ENCODE peak calls at places on chromosomes 4 and X, in ten cellular contexts. One of them, this sample, is unnamed.

GRCh38 chr4:15042529-15043167 is 40.4 kb downstream of the CPEB2 start:
- DNase-seq in IMR-90: no peak
- DNase-seq in stimulated activated CD4-positive, alpha-beta T cell treated with anti-CD3 and anti-CD28 coated beads, Interleukin-2, amount 100 ng/mL, for 48 hours: no peak
- DNase-seq in CD8-positive, alpha-beta memory T cell: no peak
- DNase-seq in adrenal gland: no peak
- DNase-seq in activated CD4-positive, alpha-beta T cell treated with anti-CD3 and anti-CD28 coated beads for 4 hours: no peak
- DNase-seq in GM04504: no peak
- DNase-seq in activated naive CD4-positive, alpha-beta T cell: no peak
- DNase-seq in effector CD4-positive, alpha-beta T cell: no peak
- DNase-seq in aorta: no peak
- DNase-seq in this sample: no peak

GRCh38 chr4:183876268-183876934 is 28.7 kb upstream of the STOX2 start:
- DNase-seq in aorta: peak; percentile 94
- DNase-seq in GM04504: no peak
- DNase-seq in effector CD4-positive, alpha-beta T cell: no peak
- DNase-seq in adrenal gland: peak; percentile 90
- DNase-seq in IMR-90: peak; percentile 85
- DNase-seq in activated CD4-positive, alpha-beta T cell treated with anti-CD3 and anti-CD28 coated beads for 4 hours: no peak
- DNase-seq in stimulated activated CD4-positive, alpha-beta T cell treated with anti-CD3 and anti-CD28 coated beads, Interleukin-2, amount 100 ng/mL, for 48 hours: no peak
- DNase-seq in activated naive CD4-positive, alpha-beta T cell: no peak
- DNase-seq in CD8-positive, alpha-beta memory T cell: no peak
- DNase-seq in this sample: no peak

GRCh38 chr4:72505314-72505744 is 63.7 kb downstream of the ADAMTS3 start:
- DNase-seq in aorta: no peak
- DNase-seq in CD8-positive, alpha-beta memory T cell: no peak
- DNase-seq in adrenal gland: peak; percentile 59
- DNase-seq in activated naive CD4-positive, alpha-beta T cell: no peak
- DNase-seq in IMR-90: peak; percentile 58
- DNase-seq in stimulated activated CD4-positive, alpha-beta T cell treated with anti-CD3 and anti-CD28 coated beads, Interleukin-2, amount 100 ng/mL, for 48 hours: no peak
- DNase-seq in GM04504: no peak
- DNase-seq in effector CD4-positive, alpha-beta T cell: no peak
- DNase-seq in activated CD4-positive, alpha-beta T cell treated with anti-CD3 and anti-CD28 coated beads for 4 hours: no peak
- DNase-seq in this sample: peak; percentile 2

GRCh38 chrX:47563801-47564315 is 2.9 kb downstream of the ARAF start:
- DNase-seq in adrenal gland: no peak
- DNase-seq in stimulated activated CD4-positive, alpha-beta T cell treated with anti-CD3 and anti-CD28 coated beads, Interleukin-2, amount 100 ng/mL, for 48 hours: no peak
- DNase-seq in effector CD4-positive, alpha-beta T cell: no peak
- DNase-seq in GM04504: no peak
- DNase-seq in activated naive CD4-positive, alpha-beta T cell: no peak
- DNase-seq in CD8-positive, alpha-beta memory T cell: no peak
- DNase-seq in activated CD4-positive, alpha-beta T cell treated with anti-CD3 and anti-CD28 coated beads for 4 hours: no peak
- DNase-seq in aorta: no peak
- DNase-seq in IMR-90: peak; percentile 76
- DNase-seq in this sample: no peak

GRCh38 chrX:23870041-23870440 is 37.7 kb downstream of the APOO start:
- DNase-seq in GM04504: no peak
- DNase-seq in aorta: no peak
- DNase-seq in activated CD4-positive, alpha-beta T cell treated with anti-CD3 and anti-CD28 coated beads for 4 hours: no peak
- DNase-seq in activated naive CD4-positive, alpha-beta T cell: no peak
- DNase-seq in CD8-positive, alpha-beta memory T cell: no peak
- DNase-seq in adrenal gland: no peak
- DNase-seq in IMR-90: no peak
- DNase-seq in stimulated activated CD4-positive, alpha-beta T cell treated with anti-CD3 and anti-CD28 coated beads, Interleukin-2, amount 100 ng/mL, for 48 hours: no peak
- DNase-seq in effector CD4-positive, alpha-beta T cell: no peak
- DNase-seq in this sample: no peak

GRCh38 chr4:82865592-82865991 is 25.4 kb downstream of the SEC31A start:
- DNase-seq in adrenal gland: no peak
- DNase-seq in activated naive CD4-positive, alpha-beta T cell: no peak
- DNase-seq in IMR-90: peak; percentile 95
- DNase-seq in GM04504: peak; percentile 68
- DNase-seq in activated CD4-positive, alpha-beta T cell treated with anti-CD3 and anti-CD28 coated beads for 4 hours: no peak
- DNase-seq in effector CD4-positive, alpha-beta T cell: no peak
- DNase-seq in stimulated activated CD4-positive, alpha-beta T cell treated with anti-CD3 and anti-CD28 coated beads, Interleukin-2, amount 100 ng/mL, for 48 hours: no peak
- DNase-seq in CD8-positive, alpha-beta memory T cell: no peak
- DNase-seq in aorta: no peak
- DNase-seq in this sample: no peak

GRCh38 chr4:143559757-143560147 is 46.2 kb downstream of the SMARCA5 start:
- DNase-seq in adrenal gland: peak; percentile 61
- DNase-seq in IMR-90: no peak
- DNase-seq in CD8-positive, alpha-beta memory T cell: no peak
- DNase-seq in activated naive CD4-positive, alpha-beta T cell: no peak
- DNase-seq in GM04504: no peak
- DNase-seq in stimulated activated CD4-positive, alpha-beta T cell treated with anti-CD3 and anti-CD28 coated beads, Interleukin-2, amount 100 ng/mL, for 48 hours: no peak
- DNase-seq in aorta: no peak
- DNase-seq in effector CD4-positive, alpha-beta T cell: no peak
- DNase-seq in activated CD4-positive, alpha-beta T cell treated with anti-CD3 and anti-CD28 coated beads for 4 hours: peak; percentile 39
- DNase-seq in this sample: no peak

GRCh38 chrX:1912193-1912592 is 297.3 kb downstream of the ASMT start:
- DNase-seq in GM04504: no peak
- DNase-seq in IMR-90: no peak
- DNase-seq in activated CD4-positive, alpha-beta T cell treated with anti-CD3 and anti-CD28 coated beads for 4 hours: no peak
- DNase-seq in stimulated activated CD4-positive, alpha-beta T cell treated with anti-CD3 and anti-CD28 coated beads, Interleukin-2, amount 100 ng/mL, for 48 hours: no peak
- DNase-seq in effector CD4-positive, alpha-beta T cell: no peak
- DNase-seq in CD8-positive, alpha-beta memory T cell: no peak
- DNase-seq in adrenal gland: no peak
- DNase-seq in activated naive CD4-positive, alpha-beta T cell: no peak
- DNase-seq in aorta: no peak
- DNase-seq in this sample: no peak

GRCh38 chr4:183563874-183564273 is 59.0 kb downstream of the ING2 start:
- DNase-seq in aorta: no peak
- DNase-seq in activated CD4-positive, alpha-beta T cell treated with anti-CD3 and anti-CD28 coated beads for 4 hours: no peak
- DNase-seq in activated naive CD4-positive, alpha-beta T cell: no peak
- DNase-seq in adrenal gland: peak; percentile 85
- DNase-seq in GM04504: no peak
- DNase-seq in stimulated activated CD4-positive, alpha-beta T cell treated with anti-CD3 and anti-CD28 coated beads, Interleukin-2, amount 100 ng/mL, for 48 hours: no peak
- DNase-seq in effector CD4-positive, alpha-beta T cell: no peak
- DNase-seq in IMR-90: peak; percentile 28
- DNase-seq in CD8-positive, alpha-beta memory T cell: no peak
- DNase-seq in this sample: no peak

GRCh38 chrX:100410901-100411801 is 1.1 kb upstream of the PCDH19 start:
- DNase-seq in stimulated activated CD4-positive, alpha-beta T cell treated with anti-CD3 and anti-CD28 coated beads, Interleukin-2, amount 100 ng/mL, for 48 hours: no peak
- DNase-seq in activated CD4-positive, alpha-beta T cell treated with anti-CD3 and anti-CD28 coated beads for 4 hours: no peak
- DNase-seq in GM04504: no peak
- DNase-seq in adrenal gland: no peak
- DNase-seq in aorta: peak; percentile 73
- DNase-seq in IMR-90: no peak
- DNase-seq in activated naive CD4-positive, alpha-beta T cell: no peak
- DNase-seq in effector CD4-positive, alpha-beta T cell: no peak
- DNase-seq in CD8-positive, alpha-beta memory T cell: no peak
- DNase-seq in this sample: no peak

GRCh38 chrX:106564986-106565385 is 46.8 kb upstream of the RADX start:
- DNase-seq in activated CD4-positive, alpha-beta T cell treated with anti-CD3 and anti-CD28 coated beads for 4 hours: no peak
- DNase-seq in stimulated activated CD4-positive, alpha-beta T cell treated with anti-CD3 and anti-CD28 coated beads, Interleukin-2, amount 100 ng/mL, for 48 hours: no peak
- DNase-seq in activated naive CD4-positive, alpha-beta T cell: no peak
- DNase-seq in adrenal gland: no peak
- DNase-seq in effector CD4-positive, alpha-beta T cell: no peak
- DNase-seq in GM04504: no peak
- DNase-seq in aorta: no peak
- DNase-seq in IMR-90: no peak
- DNase-seq in CD8-positive, alpha-beta memory T cell: no peak
- DNase-seq in this sample: no peak

GRCh38 chr4:6609415-6610079 is 30.9 kb upstream of the MRFAP1 start:
- DNase-seq in aorta: no peak
- DNase-seq in activated naive CD4-positive, alpha-beta T cell: no peak
- DNase-seq in stimulated activated CD4-positive, alpha-beta T cell treated with anti-CD3 and anti-CD28 coated beads, Interleukin-2, amount 100 ng/mL, for 48 hours: no peak
- DNase-seq in adrenal gland: no peak
- DNase-seq in IMR-90: no peak
- DNase-seq in activated CD4-positive, alpha-beta T cell treated with anti-CD3 and anti-CD28 coated beads for 4 hours: no peak
- DNase-seq in CD8-positive, alpha-beta memory T cell: no peak
- DNase-seq in effector CD4-positive, alpha-beta T cell: no peak
- DNase-seq in GM04504: no peak
- DNase-seq in this sample: no peak

GRCh38 chr4:84582988-84583870 is at the start of gene CDS1:
- DNase-seq in GM04504: no peak
- DNase-seq in effector CD4-positive, alpha-beta T cell: peak; percentile 4
- DNase-seq in IMR-90: no peak
- DNase-seq in stimulated activated CD4-positive, alpha-beta T cell treated with anti-CD3 and anti-CD28 coated beads, Interleukin-2, amount 100 ng/mL, for 48 hours: peak; percentile 11
- DNase-seq in adrenal gland: peak; percentile 58
- DNase-seq in activated naive CD4-positive, alpha-beta T cell: peak; percentile 2
- DNase-seq in activated CD4-positive, alpha-beta T cell treated with anti-CD3 and anti-CD28 coated beads for 4 hours: peak; percentile 4
- DNase-seq in aorta: peak; percentile 77
- DNase-seq in CD8-positive, alpha-beta memory T cell: no peak
- DNase-seq in this sample: no peak

GRCh38 chr4:154719087-154719486 is 24.7 kb upstream of the LRAT start:
- DNase-seq in CD8-positive, alpha-beta memory T cell: no peak
- DNase-seq in IMR-90: no peak
- DNase-seq in activated CD4-positive, alpha-beta T cell treated with anti-CD3 and anti-CD28 coated beads for 4 hours: no peak
- DNase-seq in adrenal gland: no peak
- DNase-seq in activated naive CD4-positive, alpha-beta T cell: no peak
- DNase-seq in GM04504: no peak
- DNase-seq in stimulated activated CD4-positive, alpha-beta T cell treated with anti-CD3 and anti-CD28 coated beads, Interleukin-2, amount 100 ng/mL, for 48 hours: no peak
- DNase-seq in effector CD4-positive, alpha-beta T cell: no peak
- DNase-seq in aorta: no peak
- DNase-seq in this sample: no peak

GRCh38 chr4:57159866-57160265 is 49.7 kb upstream of the IGFBP7 start:
- DNase-seq in IMR-90: no peak
- DNase-seq in aorta: no peak
- DNase-seq in CD8-positive, alpha-beta memory T cell: no peak
- DNase-seq in stimulated activated CD4-positive, alpha-beta T cell treated with anti-CD3 and anti-CD28 coated beads, Interleukin-2, amount 100 ng/mL, for 48 hours: no peak
- DNase-seq in effector CD4-positive, alpha-beta T cell: no peak
- DNase-seq in adrenal gland: no peak
- DNase-seq in activated naive CD4-positive, alpha-beta T cell: no peak
- DNase-seq in GM04504: no peak
- DNase-seq in activated CD4-positive, alpha-beta T cell treated with anti-CD3 and anti-CD28 coated beads for 4 hours: no peak
- DNase-seq in this sample: no peak

GRCh38 chr4:26916195-26916594 is 55.6 kb downstream of the STIM2 start:
- DNase-seq in IMR-90: peak; percentile 40
- DNase-seq in activated naive CD4-positive, alpha-beta T cell: no peak
- DNase-seq in activated CD4-positive, alpha-beta T cell treated with anti-CD3 and anti-CD28 coated beads for 4 hours: no peak
- DNase-seq in stimulated activated CD4-positive, alpha-beta T cell treated with anti-CD3 and anti-CD28 coated beads, Interleukin-2, amount 100 ng/mL, for 48 hours: no peak
- DNase-seq in adrenal gland: no peak
- DNase-seq in aorta: no peak
- DNase-seq in effector CD4-positive, alpha-beta T cell: no peak
- DNase-seq in CD8-positive, alpha-beta memory T cell: no peak
- DNase-seq in GM04504: peak; percentile 16
- DNase-seq in this sample: no peak

GRCh38 chr4:164446516-164446915 is 307.4 kb upstream of the SMIM31 start:
- DNase-seq in effector CD4-positive, alpha-beta T cell: no peak
- DNase-seq in stimulated activated CD4-positive, alpha-beta T cell treated with anti-CD3 and anti-CD28 coated beads, Interleukin-2, amount 100 ng/mL, for 48 hours: no peak
- DNase-seq in GM04504: no peak
- DNase-seq in activated CD4-positive, alpha-beta T cell treated with anti-CD3 and anti-CD28 coated beads for 4 hours: no peak
- DNase-seq in IMR-90: peak; percentile 3
- DNase-seq in aorta: no peak
- DNase-seq in CD8-positive, alpha-beta memory T cell: no peak
- DNase-seq in activated naive CD4-positive, alpha-beta T cell: no peak
- DNase-seq in adrenal gland: no peak
- DNase-seq in this sample: no peak

GRCh38 chr4:125016892-125017299 is 297.9 kb upstream of the FAT4 start:
- DNase-seq in stimulated activated CD4-positive, alpha-beta T cell treated with anti-CD3 and anti-CD28 coated beads, Interleukin-2, amount 100 ng/mL, for 48 hours: no peak
- DNase-seq in CD8-positive, alpha-beta memory T cell: no peak
- DNase-seq in adrenal gland: no peak
- DNase-seq in aorta: no peak
- DNase-seq in activated CD4-positive, alpha-beta T cell treated with anti-CD3 and anti-CD28 coated beads for 4 hours: no peak
- DNase-seq in IMR-90: no peak
- DNase-seq in activated naive CD4-positive, alpha-beta T cell: no peak
- DNase-seq in effector CD4-positive, alpha-beta T cell: no peak
- DNase-seq in GM04504: no peak
- DNase-seq in this sample: no peak

GRCh38 chr4:173128199-173128890 is 40.3 kb upstream of the GALNT7 start:
- DNase-seq in adrenal gland: no peak
- DNase-seq in GM04504: no peak
- DNase-seq in aorta: no peak
- DNase-seq in effector CD4-positive, alpha-beta T cell: no peak
- DNase-seq in activated CD4-positive, alpha-beta T cell treated with anti-CD3 and anti-CD28 coated beads for 4 hours: no peak
- DNase-seq in activated naive CD4-positive, alpha-beta T cell: no peak
- DNase-seq in stimulated activated CD4-positive, alpha-beta T cell treated with anti-CD3 and anti-CD28 coated beads, Interleukin-2, amount 100 ng/mL, for 48 hours: no peak
- DNase-seq in CD8-positive, alpha-beta memory T cell: no peak
- DNase-seq in IMR-90: no peak
- DNase-seq in this sample: no peak

GRCh38 chr4:7894677-7895181 is 44.9 kb downstream of the AFAP1 start:
- DNase-seq in adrenal gland: peak; percentile 78
- DNase-seq in activated CD4-positive, alpha-beta T cell treated with anti-CD3 and anti-CD28 coated beads for 4 hours: no peak
- DNase-seq in effector CD4-positive, alpha-beta T cell: no peak
- DNase-seq in IMR-90: no peak
- DNase-seq in CD8-positive, alpha-beta memory T cell: no peak
- DNase-seq in stimulated activated CD4-positive, alpha-beta T cell treated with anti-CD3 and anti-CD28 coated beads, Interleukin-2, amount 100 ng/mL, for 48 hours: no peak
- DNase-seq in activated naive CD4-positive, alpha-beta T cell: no peak
- DNase-seq in GM04504: no peak
- DNase-seq in aorta: peak; percentile 61
- DNase-seq in this sample: no peak

GRCh38 chr4:1192493-1193205 is 20.3 kb upstream of the SPON2 start:
- DNase-seq in GM04504: no peak
- DNase-seq in activated CD4-positive, alpha-beta T cell treated with anti-CD3 and anti-CD28 coated beads for 4 hours: no peak
- DNase-seq in aorta: peak; percentile 79
- DNase-seq in IMR-90: no peak
- DNase-seq in activated naive CD4-positive, alpha-beta T cell: no peak
- DNase-seq in stimulated activated CD4-positive, alpha-beta T cell treated with anti-CD3 and anti-CD28 coated beads, Interleukin-2, amount 100 ng/mL, for 48 hours: no peak
- DNase-seq in adrenal gland: peak; percentile 53
- DNase-seq in CD8-positive, alpha-beta memory T cell: no peak
- DNase-seq in effector CD4-positive, alpha-beta T cell: no peak
- DNase-seq in this sample: no peak

GRCh38 chr4:154450971-154451370 is 40.6 kb downstream of the DCHS2 start:
- DNase-seq in activated naive CD4-positive, alpha-beta T cell: no peak
- DNase-seq in IMR-90: no peak
- DNase-seq in stimulated activated CD4-positive, alpha-beta T cell treated with anti-CD3 and anti-CD28 coated beads, Interleukin-2, amount 100 ng/mL, for 48 hours: no peak
- DNase-seq in aorta: no peak
- DNase-seq in activated CD4-positive, alpha-beta T cell treated with anti-CD3 and anti-CD28 coated beads for 4 hours: no peak
- DNase-seq in adrenal gland: no peak
- DNase-seq in CD8-positive, alpha-beta memory T cell: no peak
- DNase-seq in GM04504: no peak
- DNase-seq in effector CD4-positive, alpha-beta T cell: no peak
- DNase-seq in this sample: no peak

GRCh38 chr4:83862471-83862870 is 326.6 kb downstream of the GPAT3 start:
- DNase-seq in activated naive CD4-positive, alpha-beta T cell: no peak
- DNase-seq in IMR-90: no peak
- DNase-seq in activated CD4-positive, alpha-beta T cell treated with anti-CD3 and anti-CD28 coated beads for 4 hours: no peak
- DNase-seq in stimulated activated CD4-positive, alpha-beta T cell treated with anti-CD3 and anti-CD28 coated beads, Interleukin-2, amount 100 ng/mL, for 48 hours: no peak
- DNase-seq in adrenal gland: no peak
- DNase-seq in CD8-positive, alpha-beta memory T cell: no peak
- DNase-seq in effector CD4-positive, alpha-beta T cell: no peak
- DNase-seq in aorta: no peak
- DNase-seq in GM04504: no peak
- DNase-seq in this sample: no peak

GRCh38 chrX:19554786-19555185 is 39.5 kb upstream of the MAP3K15 start:
- DNase-seq in stimulated activated CD4-positive, alpha-beta T cell treated with anti-CD3 and anti-CD28 coated beads, Interleukin-2, amount 100 ng/mL, for 48 hours: peak; percentile 21
- DNase-seq in adrenal gland: no peak
- DNase-seq in activated CD4-positive, alpha-beta T cell treated with anti-CD3 and anti-CD28 coated beads for 4 hours: no peak
- DNase-seq in activated naive CD4-positive, alpha-beta T cell: no peak
- DNase-seq in IMR-90: peak; percentile 83
- DNase-seq in aorta: no peak
- DNase-seq in GM04504: peak; percentile 42
- DNase-seq in effector CD4-positive, alpha-beta T cell: no peak
- DNase-seq in CD8-positive, alpha-beta memory T cell: no peak
- DNase-seq in this sample: no peak

GRCh38 chrX:35919536-35920309 is at the start of gene CFAP47:
- DNase-seq in adrenal gland: peak; percentile 78
- DNase-seq in GM04504: no peak
- DNase-seq in effector CD4-positive, alpha-beta T cell: no peak
- DNase-seq in activated CD4-positive, alpha-beta T cell treated with anti-CD3 and anti-CD28 coated beads for 4 hours: no peak
- DNase-seq in aorta: peak; percentile 72
- DNase-seq in activated naive CD4-positive, alpha-beta T cell: no peak
- DNase-seq in IMR-90: no peak
- DNase-seq in CD8-positive, alpha-beta memory T cell: no peak
- DNase-seq in stimulated activated CD4-positive, alpha-beta T cell treated with anti-CD3 and anti-CD28 coated beads, Interleukin-2, amount 100 ng/mL, for 48 hours: no peak
- DNase-seq in this sample: peak; percentile 75

GRCh38 chrX:108671526-108671925 is 64.8 kb downstream of the IRS4 start:
- DNase-seq in GM04504: no peak
- DNase-seq in adrenal gland: no peak
- DNase-seq in IMR-90: no peak
- DNase-seq in CD8-positive, alpha-beta memory T cell: no peak
- DNase-seq in activated naive CD4-positive, alpha-beta T cell: no peak
- DNase-seq in stimulated activated CD4-positive, alpha-beta T cell treated with anti-CD3 and anti-CD28 coated beads, Interleukin-2, amount 100 ng/mL, for 48 hours: no peak
- DNase-seq in aorta: no peak
- DNase-seq in activated CD4-positive, alpha-beta T cell treated with anti-CD3 and anti-CD28 coated beads for 4 hours: no peak
- DNase-seq in effector CD4-positive, alpha-beta T cell: no peak
- DNase-seq in this sample: no peak

GRCh38 chr4:3384771-3385701 is 56.7 kb upstream of the HGFAC start:
- DNase-seq in activated CD4-positive, alpha-beta T cell treated with anti-CD3 and anti-CD28 coated beads for 4 hours: no peak
- DNase-seq in adrenal gland: no peak
- DNase-seq in CD8-positive, alpha-beta memory T cell: no peak
- DNase-seq in GM04504: no peak
- DNase-seq in stimulated activated CD4-positive, alpha-beta T cell treated with anti-CD3 and anti-CD28 coated beads, Interleukin-2, amount 100 ng/mL, for 48 hours: no peak
- DNase-seq in aorta: peak; percentile 77
- DNase-seq in effector CD4-positive, alpha-beta T cell: no peak
- DNase-seq in activated naive CD4-positive, alpha-beta T cell: no peak
- DNase-seq in IMR-90: no peak
- DNase-seq in this sample: no peak

GRCh38 chr4:46934731-46935130 is 25.7 kb upstream of the COX7B2 start:
- DNase-seq in activated naive CD4-positive, alpha-beta T cell: no peak
- DNase-seq in activated CD4-positive, alpha-beta T cell treated with anti-CD3 and anti-CD28 coated beads for 4 hours: no peak
- DNase-seq in GM04504: no peak
- DNase-seq in effector CD4-positive, alpha-beta T cell: no peak
- DNase-seq in aorta: no peak
- DNase-seq in adrenal gland: no peak
- DNase-seq in CD8-positive, alpha-beta memory T cell: no peak
- DNase-seq in stimulated activated CD4-positive, alpha-beta T cell treated with anti-CD3 and anti-CD28 coated beads, Interleukin-2, amount 100 ng/mL, for 48 hours: no peak
- DNase-seq in IMR-90: no peak
- DNase-seq in this sample: no peak

This sample was measured in T47D.